ENCODE peak calls at places on chromosome 18, in seven cellular contexts. One of them, this sample, is unnamed.

GRCh38 chr18:13614701-13615288 is 111.6 kb downstream of the FAM210A start:
- DNase-seq in K562: no peak
- DNase-seq in upper lobe of left lung: peak
- DNase-seq in sigmoid colon: peak
- DNase-seq in A549: no peak
- DNase-seq in tibial nerve: no peak
- DNase-seq in suprapubic skin: no peak
- DNase-seq in this sample: no peak

GRCh38 chr18:23355206-23355605 is 97.9 kb upstream of the RIOK3 start:
- DNase-seq in suprapubic skin: no peak
- DNase-seq in sigmoid colon: no peak
- DNase-seq in K562: no peak
- DNase-seq in A549: no peak
- DNase-seq in tibial nerve: no peak
- DNase-seq in upper lobe of left lung: no peak
- DNase-seq in this sample: no peak

GRCh38 chr18:52869942-52870907 is 530.2 kb downstream of the DCC start:
- DNase-seq in tibial nerve: no peak
- DNase-seq in A549: no peak
- DNase-seq in sigmoid colon: peak
- DNase-seq in K562: no peak
- DNase-seq in suprapubic skin: no peak
- DNase-seq in upper lobe of left lung: peak
- DNase-seq in this sample: no peak

GRCh38 chr18:505483-506122 is 5.1 kb upstream of the COLEC12 start:
- DNase-seq in suprapubic skin: no peak
- DNase-seq in K562: no peak
- DNase-seq in upper lobe of left lung: no peak
- DNase-seq in tibial nerve: no peak
- DNase-seq in A549: no peak
- DNase-seq in sigmoid colon: no peak
- DNase-seq in this sample: no peak

GRCh38 chr18:24027156-24027555 is 12.6 kb downstream of the TTC39C start:
- DNase-seq in suprapubic skin: peak
- DNase-seq in upper lobe of left lung: no peak
- DNase-seq in A549: no peak
- DNase-seq in tibial nerve: peak
- DNase-seq in K562: no peak
- DNase-seq in sigmoid colon: peak
- DNase-seq in this sample: no peak

GRCh38 chr18:10442551-10442971 is 11.9 kb upstream of the APCDD1 start:
- DNase-seq in tibial nerve: no peak
- DNase-seq in upper lobe of left lung: no peak
- DNase-seq in A549: no peak
- DNase-seq in K562: no peak
- DNase-seq in suprapubic skin: no peak
- DNase-seq in sigmoid colon: no peak
- DNase-seq in this sample: no peak

GRCh38 chr18:76351961-76352581 is 143.0 kb downstream of the ZNF516 start:
- DNase-seq in K562: no peak
- DNase-seq in tibial nerve: peak
- DNase-seq in sigmoid colon: peak
- DNase-seq in suprapubic skin: peak
- DNase-seq in A549: peak
- DNase-seq in upper lobe of left lung: peak
- DNase-seq in this sample: no peak

GRCh38 chr18:55236150-55236931 is 277.1 kb upstream of the CCDC68 start:
- DNase-seq in suprapubic skin: no peak
- DNase-seq in tibial nerve: peak
- DNase-seq in sigmoid colon: no peak
- DNase-seq in A549: no peak
- DNase-seq in K562: no peak
- DNase-seq in upper lobe of left lung: no peak
- DNase-seq in this sample: no peak

GRCh38 chr18:26487437-26487836 is 60.9 kb downstream of the KCTD1 start:
- DNase-seq in A549: peak
- DNase-seq in K562: no peak
- DNase-seq in suprapubic skin: no peak
- DNase-seq in upper lobe of left lung: no peak
- DNase-seq in sigmoid colon: no peak
- DNase-seq in tibial nerve: no peak
- DNase-seq in this sample: peak

GRCh38 chr18:44474596-44474995 is 206.1 kb upstream of the SETBP1 start:
- DNase-seq in K562: no peak
- DNase-seq in A549: no peak
- DNase-seq in suprapubic skin: no peak
- DNase-seq in upper lobe of left lung: no peak
- DNase-seq in sigmoid colon: no peak
- DNase-seq in tibial nerve: no peak
- DNase-seq in this sample: no peak

GRCh38 chr18:68083131-68083530 is 566.6 kb upstream of the DSEL start:
- DNase-seq in upper lobe of left lung: no peak
- DNase-seq in A549: no peak
- DNase-seq in tibial nerve: no peak
- DNase-seq in sigmoid colon: no peak
- DNase-seq in K562: no peak
- DNase-seq in suprapubic skin: no peak
- DNase-seq in this sample: no peak

GRCh38 chr18:75350440-75350839 is 77.1 kb downstream of the SMIM21 start:
- DNase-seq in tibial nerve: no peak
- DNase-seq in upper lobe of left lung: no peak
- DNase-seq in K562: no peak
- DNase-seq in sigmoid colon: no peak
- DNase-seq in suprapubic skin: no peak
- DNase-seq in A549: no peak
- DNase-seq in this sample: no peak

GRCh38 chr18:63848159-63848558 is 39.3 kb upstream of the SERPINB2 start:
- DNase-seq in upper lobe of left lung: no peak
- DNase-seq in sigmoid colon: no peak
- DNase-seq in A549: peak
- DNase-seq in tibial nerve: no peak
- DNase-seq in suprapubic skin: no peak
- DNase-seq in K562: peak
- DNase-seq in this sample: no peak

GRCh38 chr18:70126832-70127231 is 78.7 kb downstream of the RTTN start:
- DNase-seq in upper lobe of left lung: no peak
- DNase-seq in sigmoid colon: no peak
- DNase-seq in A549: no peak
- DNase-seq in K562: no peak
- DNase-seq in suprapubic skin: no peak
- DNase-seq in tibial nerve: no peak
- DNase-seq in this sample: no peak

GRCh38 chr18:76490701-76491171 is 4.3 kb downstream of the ZNF516 start:
- DNase-seq in tibial nerve: peak
- DNase-seq in suprapubic skin: peak
- DNase-seq in upper lobe of left lung: peak
- DNase-seq in sigmoid colon: peak
- DNase-seq in A549: peak
- DNase-seq in K562: no peak
- DNase-seq in this sample: peak

GRCh38 chr18:57125627-57126026 is 21.3 kb upstream of the BOD1L2 start:
- DNase-seq in A549: no peak
- DNase-seq in K562: no peak
- DNase-seq in upper lobe of left lung: no peak
- DNase-seq in tibial nerve: no peak
- DNase-seq in suprapubic skin: no peak
- DNase-seq in sigmoid colon: no peak
- DNase-seq in this sample: no peak

GRCh38 chr18:25057491-25058050 is 294.4 kb downstream of the ZNF521 start:
- DNase-seq in upper lobe of left lung: no peak
- DNase-seq in suprapubic skin: no peak
- DNase-seq in A549: no peak
- DNase-seq in sigmoid colon: no peak
- DNase-seq in tibial nerve: no peak
- DNase-seq in K562: no peak
- DNase-seq in this sample: no peak

GRCh38 chr18:58400337-58400885 is 228.5 kb downstream of the ALPK2 start:
- DNase-seq in upper lobe of left lung: no peak
- DNase-seq in tibial nerve: no peak
- DNase-seq in K562: no peak
- DNase-seq in A549: no peak
- DNase-seq in suprapubic skin: no peak
- DNase-seq in sigmoid colon: no peak
- DNase-seq in this sample: no peak

DNA sequence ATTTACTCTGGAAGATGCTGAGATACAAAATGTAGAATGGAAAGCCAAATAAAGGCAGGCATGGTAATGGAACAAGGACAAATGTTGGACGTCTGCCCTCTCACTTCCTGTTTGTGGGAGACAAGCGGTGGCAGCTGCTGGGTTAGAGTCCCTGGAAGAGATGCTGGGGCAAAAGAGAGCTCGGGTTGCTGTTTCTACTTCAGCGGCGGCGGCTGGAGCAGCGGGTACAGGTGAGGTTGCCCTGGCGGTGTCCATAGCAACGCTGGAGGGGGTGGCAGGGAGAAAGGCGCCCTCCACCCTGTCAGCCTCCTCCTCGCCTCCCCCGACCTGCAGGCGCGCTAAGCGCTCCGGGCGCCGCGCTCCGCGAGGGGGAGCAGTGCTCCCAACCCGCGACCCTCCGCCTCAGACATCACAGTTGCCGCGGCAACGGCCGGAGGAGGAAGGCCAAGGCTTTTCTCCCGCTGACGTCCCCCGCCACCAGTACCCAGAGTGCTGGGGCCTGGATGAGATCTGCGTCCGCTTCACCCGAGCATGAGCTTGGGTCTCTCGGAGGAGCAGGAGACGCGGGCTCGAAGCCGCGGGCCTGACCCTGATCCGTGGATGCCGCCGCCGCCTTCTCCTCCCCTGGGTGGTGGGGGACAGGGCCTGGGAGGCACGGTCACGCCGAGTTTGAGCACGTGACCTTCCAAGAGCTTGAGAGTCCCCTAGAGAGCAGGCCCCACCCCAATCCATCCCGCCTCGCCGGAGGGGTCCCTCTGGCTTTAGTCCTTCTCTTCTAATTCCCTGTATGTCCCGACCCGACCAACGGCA is 65.6 kb downstream of the NOL4 start:
- DNase-seq in suprapubic skin: peak
- DNase-seq in tibial nerve: peak
- DNase-seq in upper lobe of left lung: peak
- DNase-seq in K562: no peak
- DNase-seq in sigmoid colon: peak
- DNase-seq in A549: no peak
- DNase-seq in this sample: peak
- TF ChIP-seq EP300 in suprapubic skin: no peak
- TF ChIP-seq EP300 in tibial nerve: no peak
- TF ChIP-seq EP300 in upper lobe of left lung: no peak
- TF ChIP-seq EP300 in K562: no peak
- TF ChIP-seq EP300 in sigmoid colon: no peak
- TF ChIP-seq EP300 in A549: no peak
- TF ChIP-seq EP300 in this sample: no peak

DNA sequence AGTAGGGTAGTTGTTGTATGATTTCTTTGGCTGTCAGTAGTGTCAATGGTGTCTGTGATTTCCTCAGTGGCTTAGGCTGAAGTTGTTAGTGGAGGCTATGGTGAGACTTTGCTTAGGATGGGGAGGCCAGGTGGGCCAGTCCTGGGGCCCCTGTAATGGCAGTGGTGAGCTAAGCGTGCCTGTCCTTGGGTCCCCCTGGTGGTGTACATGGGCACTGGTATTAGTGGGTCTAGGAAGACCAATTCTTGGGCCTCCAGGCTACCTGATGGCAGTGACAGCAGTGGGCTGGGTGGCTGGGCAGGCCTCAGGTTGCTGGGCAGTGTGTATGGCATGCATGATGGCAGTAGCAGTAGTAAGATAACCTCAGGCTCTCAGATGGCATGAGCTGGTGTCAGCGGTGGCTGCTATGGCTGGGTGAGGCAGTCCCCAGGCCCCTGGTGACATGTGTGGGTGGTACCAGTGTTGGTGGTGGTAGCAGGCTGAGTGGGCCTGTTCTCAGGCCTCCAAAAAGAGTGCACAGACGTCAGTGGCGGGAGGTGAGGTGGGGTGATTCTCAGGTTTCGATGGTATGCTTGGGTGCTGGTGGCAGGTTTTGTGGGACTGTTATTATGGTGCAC is 103.2 kb downstream of the KLHL14 start:
- DNase-seq in sigmoid colon: no peak
- DNase-seq in upper lobe of left lung: peak
- DNase-seq in suprapubic skin: no peak
- DNase-seq in A549: no peak
- DNase-seq in K562: no peak
- DNase-seq in tibial nerve: no peak
- DNase-seq in this sample: no peak
- TF ChIP-seq CTCF in sigmoid colon: no peak
- TF ChIP-seq CTCF in upper lobe of left lung: no peak
- TF ChIP-seq CTCF in suprapubic skin: no peak
- TF ChIP-seq CTCF in A549: no peak
- TF ChIP-seq CTCF in K562: no peak
- TF ChIP-seq CTCF in tibial nerve: no peak
- TF ChIP-seq CTCF in this sample: no peak

DNA sequence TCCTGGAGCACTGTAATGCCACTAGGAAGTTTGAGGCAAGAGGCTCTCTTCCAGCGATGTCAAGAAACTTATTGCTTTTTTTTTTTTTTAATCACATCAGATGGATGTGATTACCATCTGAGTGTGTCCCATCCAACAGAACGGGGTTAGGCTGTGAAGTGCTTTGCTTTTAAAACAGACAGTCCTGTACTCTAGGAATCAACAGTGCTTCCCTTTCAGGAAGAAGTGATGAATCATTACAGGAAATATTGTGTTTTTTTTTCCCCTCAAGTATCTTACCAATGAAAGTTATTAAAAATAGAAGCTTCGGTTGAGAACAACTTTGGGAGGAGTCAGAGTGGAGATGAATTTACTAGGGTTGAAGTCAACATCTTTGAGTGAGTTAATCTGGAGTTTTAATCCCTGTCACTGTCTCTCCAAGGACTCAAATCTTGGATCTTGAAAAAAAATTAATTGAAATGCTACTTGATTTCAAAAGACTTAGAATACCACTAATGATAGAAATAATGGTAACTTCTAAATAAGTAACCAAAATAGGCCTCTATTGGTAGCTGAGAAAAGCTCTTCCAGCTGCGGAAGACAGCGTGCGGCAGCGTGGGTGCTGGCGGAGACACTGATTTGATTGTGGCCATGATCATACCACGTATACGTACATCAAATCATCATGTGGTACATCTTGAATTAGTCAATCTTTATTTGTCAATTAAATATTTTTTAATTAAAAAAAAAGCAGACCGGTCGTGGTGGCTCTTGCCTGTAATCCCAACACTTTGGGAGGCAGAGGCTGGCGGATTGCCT is 45.5 kb downstream of the GATA6 start:
- DNase-seq in sigmoid colon: no peak
- DNase-seq in suprapubic skin: no peak
- DNase-seq in A549: no peak
- DNase-seq in upper lobe of left lung: peak
- DNase-seq in K562: no peak
- DNase-seq in tibial nerve: no peak
- DNase-seq in this sample: no peak
- H3K27ac ChIP-seq in sigmoid colon: no peak
- H3K27ac ChIP-seq in suprapubic skin: no peak
- H3K27ac ChIP-seq in A549: no peak
- H3K27ac ChIP-seq in upper lobe of left lung: no peak
- H3K27ac ChIP-seq in K562: no peak
- H3K27ac ChIP-seq in tibial nerve: no peak
- H3K27ac ChIP-seq in this sample: no peak

DNA sequence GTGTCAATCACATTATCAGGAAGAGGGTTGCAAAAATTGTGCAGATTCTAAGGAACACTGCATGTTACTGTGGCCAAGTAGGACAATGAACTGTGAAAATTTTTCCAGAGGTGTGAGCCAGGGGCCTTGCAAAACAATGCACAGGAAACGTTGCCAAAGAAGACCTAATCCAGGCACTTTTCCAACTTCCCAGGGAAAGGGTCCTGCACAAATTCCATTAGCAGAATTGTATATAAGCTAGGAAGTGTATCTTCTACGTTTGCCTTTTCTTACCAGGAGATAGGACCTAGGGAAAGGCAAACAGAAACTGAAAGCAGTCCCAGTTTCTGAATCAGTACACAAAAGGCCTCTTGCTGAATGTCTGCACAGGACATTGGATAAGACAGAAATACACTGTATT is 1888.3 kb upstream of the CELF4 start:
- DNase-seq in tibial nerve: no peak
- DNase-seq in sigmoid colon: no peak
- DNase-seq in A549: no peak
- DNase-seq in upper lobe of left lung: no peak
- DNase-seq in K562: no peak
- DNase-seq in suprapubic skin: no peak
- DNase-seq in this sample: no peak
- TF ChIP-seq EP300 in tibial nerve: no peak
- TF ChIP-seq EP300 in sigmoid colon: no peak
- TF ChIP-seq EP300 in A549: no peak
- TF ChIP-seq EP300 in upper lobe of left lung: no peak
- TF ChIP-seq EP300 in K562: no peak
- TF ChIP-seq EP300 in suprapubic skin: no peak
- TF ChIP-seq EP300 in this sample: no peak